ENCODE peak calls at places on chromosomes 16 and 17, in four cellular contexts. I is B cell; U is GM10248; J is effector memory CD8-positive, alpha-beta T cell. H is an unnamed sample.

GRCh38 chr17:15513859-15514446 is 46.5 kb upstream of the CDRT4 start:
- DNase-seq in J (no peak), I (no peak), U (no peak), H (no peak)

GRCh38 chr16:67847064-67847861 is at the start of gene CENPT:
- DNase-seq in U (peak; percentile 80), I (no peak), J (no peak), H (no peak)

GRCh38 chr17:70905796-70906195 is 736.5 kb downstream of the KCNJ2 start:
- DNase-seq in U (no peak), I (no peak), J (no peak), H (no peak)

GRCh38 chr17:80456465-80457235 is 19.8 kb downstream of the NPTX1 start:
- DNase-seq in U (no peak), I (no peak), J (no peak), H (no peak)

GRCh38 chr16:82524939-82525338 is 101.8 kb upstream of the CDH13 start:
- DNase-seq in J (no peak), I (no peak), U (no peak), H (no peak)

GRCh38 chr16:11805556-11805955 is 8.5 kb upstream of the ZC3H7A start:
- DNase-seq in J (no peak), I (no peak), U (no peak), H (no peak)

GRCh38 chr16:1008085-1008484 is 26.5 kb downstream of the SOX8 start:
- DNase-seq in I (no peak), U (no peak), J (no peak), H (no peak)

GRCh38 chr17:83144421-83145357 is 65.3 kb downstream of the METRNL start:
- DNase-seq in U (peak; percentile 11), J (no peak), I (no peak), H (peak; percentile 30)

GRCh38 chr17:40472733-40473452 is 28.5 kb downstream of the TNS4 start:
- DNase-seq in I (no peak), J (no peak), U (no peak), H (no peak)

GRCh38 chr17:49878931-49879330 is 31.1 kb upstream of the TAC4 start:
- DNase-seq in J (no peak), U (no peak), I (no peak), H (no peak)

GRCh38 chr16:58031016-58031800 is 5.7 kb downstream of the MMP15 start:
- DNase-seq in J (no peak), U (no peak), I (no peak), H (no peak)

GRCh38 chr17:2835791-2836190 is 39.6 kb downstream of the RAP1GAP2 start:
- DNase-seq in U (no peak), I (no peak), J (no peak), H (no peak)

GRCh38 chr17:77700165-77700881 is 258.2 kb upstream of the TNRC6C start:
- DNase-seq in I (no peak), U (no peak), J (no peak), H (no peak)

GRCh38 chr17:8398980-8399379 is 1.4 kb upstream of the RNF222 start:
- DNase-seq in I (no peak), U (no peak), J (no peak), H (no peak)

GRCh38 chr17:15507896-15508295 is 40.5 kb upstream of the CDRT4 start:
- DNase-seq in U (no peak), J (no peak), I (no peak), H (no peak)

GRCh38 chr16:5108505-5109158 is 11.0 kb upstream of the EEF2KMT start:
- DNase-seq in I (no peak), U (no peak), J (no peak), H (no peak)

GRCh38 chr17:14119546-14119945 is 50.2 kb downstream of the COX10 start:
- DNase-seq in U (no peak), I (no peak), J (no peak), H (no peak)